ENCODE peak calls at places on chromosomes 3 and 15, in nine cellular contexts. S is NCI-H1105; Y is midbrain; F is AG08395; J is stimulated activated CD8-positive, alpha-beta memory T cell treated with anti-CD3 and anti-CD28 coated beads, Interleukin-2, amount 100 ng/mL, for 1 hour; N is GM20000; Z is AML-193; X is iPS-NIHi11; T is activated CD4-positive, alpha-beta T cell treated with anti-CD3 and anti-CD28 coated beads, Interleukin-2, amount 50 U/mL, for 24 hours. E is an unnamed sample.

GRCh38 chr3:23761440-23761896 is 44.3 kb upstream of the UBE2E1 start:
- DNase-seq in S (no peak), Y (no peak), F (peak), J (no peak), N (peak), Z (peak), X (peak), T (no peak), E (no peak)

GRCh38 chr3:14534379-14535191 is 5.6 kb downstream of the GRIP2 start:
- DNase-seq in S (peak), Y (no peak), F (no peak), J (no peak), N (no peak), Z (no peak), X (peak), T (no peak), E (no peak)

GRCh38 chr15:38127306-38127731 is 125.3 kb upstream of the SPRED1 start:
- DNase-seq in S (no peak), Y (no peak), F (no peak), J (no peak), N (no peak), Z (no peak), X (no peak), T (no peak), E (no peak)

GRCh38 chr3:32249184-32249782 is 10.8 kb downstream of the CMTM8 start:
- DNase-seq in S (no peak), Y (no peak), F (peak), J (no peak), N (no peak), Z (peak), X (no peak), T (no peak), E (peak)

GRCh38 chr3:51391566-51392300 is 648 bp downstream of the RBM15B start:
- DNase-seq in S (no peak), Y (no peak), F (peak), J (no peak), N (peak), Z (no peak), X (peak), T (no peak), E (no peak)

GRCh38 chr3:101533603-101533968 is 20.6 kb upstream of the SENP7 start:
- DNase-seq in S (no peak), Y (no peak), F (no peak), J (no peak), N (no peak), Z (no peak), X (no peak), T (no peak), E (no peak)

GRCh38 chr3:17823039-17823438 is 80.6 kb upstream of the TBC1D5 start:
- DNase-seq in S (no peak), Y (no peak), F (no peak), J (no peak), N (no peak), Z (no peak), X (no peak), T (no peak), E (no peak)

GRCh38 chr15:99454941-99455795 is 110.6 kb upstream of the MEF2A start:
- DNase-seq in S (no peak), Y (no peak), F (peak), J (no peak), N (no peak), Z (no peak), X (peak), T (no peak), E (peak)

GRCh38 chr15:63893866-63894661 is 60.3 kb upstream of the HERC1 start:
- DNase-seq in S (no peak), Y (no peak), F (no peak), J (no peak), N (no peak), Z (no peak), X (no peak), T (no peak), E (no peak)

GRCh38 chr3:66693461-66693912 is 192.7 kb upstream of the LRIG1 start:
- DNase-seq in S (peak), Y (peak), F (no peak), J (no peak), N (no peak), Z (no peak), X (no peak), T (no peak), E (peak)

GRCh38 chr15:57354436-57355123 is 21.7 kb upstream of the CGNL1 start:
- DNase-seq in S (no peak), Y (no peak), F (no peak), J (no peak), N (no peak), Z (no peak), X (no peak), T (no peak), E (no peak)

GRCh38 chr3:97010881-97011657 is 196.7 kb downstream of the EPHA6 start:
- DNase-seq in S (no peak), Y (no peak), F (no peak), J (no peak), N (no peak), Z (no peak), X (no peak), T (no peak), E (no peak)

GRCh38 chr3:23324745-23325144 is 121.6 kb downstream of the UBE2E2 start:
- DNase-seq in S (no peak), Y (no peak), F (peak), J (no peak), N (peak), Z (no peak), X (no peak), T (no peak), E (no peak)

GRCh38 chr3:148756306-148756705 is 58.6 kb downstream of the AGTR1 start:
- DNase-seq in S (no peak), Y (no peak), F (no peak), J (no peak), N (no peak), Z (peak), X (no peak), T (no peak), E (no peak)

E was measured in AG04449.